ENCODE peak calls at places on chromosomes 3 and 15, in six cellular contexts. One of them, this sample, is unnamed.

GRCh38 chr3:187958432-187959003 is 195.4 kb upstream of the LPP start:
- DNase-seq in esophagus muscularis mucosa: no peak
- DNase-seq in psoas muscle: no peak
- DNase-seq in heart right ventricle: peak; percentile 34
- DNase-seq in IMR-90: no peak
- DNase-seq in left ventricle myocardium inferior: no peak
- DNase-seq in this sample: no peak

GRCh38 chr15:96767703-96768434 is 437.4 kb downstream of the NR2F2 start:
- DNase-seq in esophagus muscularis mucosa: peak; percentile 57
- DNase-seq in psoas muscle: no peak
- DNase-seq in heart right ventricle: no peak
- DNase-seq in IMR-90: no peak
- DNase-seq in left ventricle myocardium inferior: no peak
- DNase-seq in this sample: no peak

GRCh38 chr3:141485578-141486415 is 1.0 kb upstream of the RASA2 start:
- DNase-seq in esophagus muscularis mucosa: no peak
- DNase-seq in psoas muscle: no peak
- DNase-seq in heart right ventricle: no peak
- DNase-seq in IMR-90: peak; percentile 76
- DNase-seq in left ventricle myocardium inferior: no peak
- DNase-seq in this sample: no peak

GRCh38 chr3:18019178-18019530 is 276.7 kb upstream of the TBC1D5 start:
- DNase-seq in esophagus muscularis mucosa: no peak
- DNase-seq in psoas muscle: no peak
- DNase-seq in heart right ventricle: no peak
- DNase-seq in IMR-90: no peak
- DNase-seq in left ventricle myocardium inferior: no peak
- DNase-seq in this sample: no peak

GRCh38 chr3:55486857-55487375 is at the start of gene WNT5A:
- DNase-seq in esophagus muscularis mucosa: no peak
- DNase-seq in psoas muscle: peak; percentile 39
- DNase-seq in heart right ventricle: peak; percentile 47
- DNase-seq in IMR-90: no peak
- DNase-seq in left ventricle myocardium inferior: peak; percentile 53
- DNase-seq in this sample: no peak

GRCh38 chr3:188948658-188949400 is 222.9 kb upstream of the TPRG1 start:
- DNase-seq in esophagus muscularis mucosa: peak; percentile 90
- DNase-seq in psoas muscle: no peak
- DNase-seq in heart right ventricle: no peak
- DNase-seq in IMR-90: peak; percentile 96
- DNase-seq in left ventricle myocardium inferior: no peak
- DNase-seq in this sample: peak; percentile 45

GRCh38 chr3:126498936-126499335 is 18.6 kb downstream of the UROC1 start:
- DNase-seq in esophagus muscularis mucosa: no peak
- DNase-seq in psoas muscle: no peak
- DNase-seq in heart right ventricle: no peak
- DNase-seq in IMR-90: no peak
- DNase-seq in left ventricle myocardium inferior: no peak
- DNase-seq in this sample: no peak

GRCh38 chr15:59461521-59461920 is 23.5 kb downstream of the FAM81A start:
- DNase-seq in esophagus muscularis mucosa: no peak
- DNase-seq in psoas muscle: no peak
- DNase-seq in heart right ventricle: no peak
- DNase-seq in IMR-90: no peak
- DNase-seq in left ventricle myocardium inferior: no peak
- DNase-seq in this sample: no peak

GRCh38 chr3:196990654-196991053 is 22.0 kb upstream of the PIGZ start:
- DNase-seq in esophagus muscularis mucosa: no peak
- DNase-seq in psoas muscle: no peak
- DNase-seq in heart right ventricle: no peak
- DNase-seq in IMR-90: no peak
- DNase-seq in left ventricle myocardium inferior: peak; percentile 1
- DNase-seq in this sample: peak; percentile 43

GRCh38 chr3:187975571-187976360 is 178.2 kb upstream of the LPP start:
- DNase-seq in esophagus muscularis mucosa: no peak
- DNase-seq in psoas muscle: peak; percentile 78
- DNase-seq in heart right ventricle: peak; percentile 38
- DNase-seq in IMR-90: no peak
- DNase-seq in left ventricle myocardium inferior: peak; percentile 21
- DNase-seq in this sample: peak; percentile 75

GRCh38 chr3:140363801-140364200 is 314.1 kb upstream of the TRIM42 start:
- DNase-seq in esophagus muscularis mucosa: no peak
- DNase-seq in psoas muscle: no peak
- DNase-seq in heart right ventricle: peak; percentile 17
- DNase-seq in IMR-90: no peak
- DNase-seq in left ventricle myocardium inferior: peak; percentile 29
- DNase-seq in this sample: no peak

GRCh38 chr3:152364237-152364636 is 95.5 kb downstream of the MBNL1 start:
- DNase-seq in esophagus muscularis mucosa: no peak
- DNase-seq in psoas muscle: no peak
- DNase-seq in heart right ventricle: no peak
- DNase-seq in IMR-90: no peak
- DNase-seq in left ventricle myocardium inferior: no peak
- DNase-seq in this sample: no peak

GRCh38 chr3:38755130-38755529 is 60.9 kb downstream of the SCN10A start:
- DNase-seq in esophagus muscularis mucosa: peak; percentile 70
- DNase-seq in psoas muscle: no peak
- DNase-seq in heart right ventricle: no peak
- DNase-seq in IMR-90: peak; percentile 7
- DNase-seq in left ventricle myocardium inferior: no peak
- DNase-seq in this sample: no peak

GRCh38 chr15:71153823-71154524 is 38.7 kb downstream of the THSD4 start:
- DNase-seq in esophagus muscularis mucosa: peak; percentile 87
- DNase-seq in psoas muscle: no peak
- DNase-seq in heart right ventricle: no peak
- DNase-seq in IMR-90: no peak
- DNase-seq in left ventricle myocardium inferior: no peak
- DNase-seq in this sample: no peak

GRCh38 chr3:122398920-122399319 is 14.9 kb downstream of the FAM162A start:
- DNase-seq in esophagus muscularis mucosa: no peak
- DNase-seq in psoas muscle: no peak
- DNase-seq in heart right ventricle: no peak
- DNase-seq in IMR-90: no peak
- DNase-seq in left ventricle myocardium inferior: no peak
- DNase-seq in this sample: no peak

GRCh38 chr3:82498186-82498585 is 736.7 kb upstream of the GBE1 start:
- DNase-seq in esophagus muscularis mucosa: no peak
- DNase-seq in psoas muscle: no peak
- DNase-seq in heart right ventricle: no peak
- DNase-seq in IMR-90: no peak
- DNase-seq in left ventricle myocardium inferior: no peak
- DNase-seq in this sample: no peak

GRCh38 chr3:101117981-101118380 is 124.8 kb upstream of the ABI3BP start:
- DNase-seq in esophagus muscularis mucosa: no peak
- DNase-seq in psoas muscle: no peak
- DNase-seq in heart right ventricle: no peak
- DNase-seq in IMR-90: peak; percentile 10
- DNase-seq in left ventricle myocardium inferior: no peak
- DNase-seq in this sample: no peak
- H3K4me3 ChIP-seq in esophagus muscularis mucosa: no peak overlapping the region
- H3K4me3 ChIP-seq in psoas muscle: no peak overlapping the region
- H3K4me3 ChIP-seq in heart right ventricle: no peak overlapping the region
- H3K4me3 ChIP-seq in IMR-90: no peak overlapping the region
- H3K4me3 ChIP-seq in left ventricle myocardium inferior: no peak overlapping the region
- H3K4me3 ChIP-seq in this sample: no peak overlapping the region

DNA sequence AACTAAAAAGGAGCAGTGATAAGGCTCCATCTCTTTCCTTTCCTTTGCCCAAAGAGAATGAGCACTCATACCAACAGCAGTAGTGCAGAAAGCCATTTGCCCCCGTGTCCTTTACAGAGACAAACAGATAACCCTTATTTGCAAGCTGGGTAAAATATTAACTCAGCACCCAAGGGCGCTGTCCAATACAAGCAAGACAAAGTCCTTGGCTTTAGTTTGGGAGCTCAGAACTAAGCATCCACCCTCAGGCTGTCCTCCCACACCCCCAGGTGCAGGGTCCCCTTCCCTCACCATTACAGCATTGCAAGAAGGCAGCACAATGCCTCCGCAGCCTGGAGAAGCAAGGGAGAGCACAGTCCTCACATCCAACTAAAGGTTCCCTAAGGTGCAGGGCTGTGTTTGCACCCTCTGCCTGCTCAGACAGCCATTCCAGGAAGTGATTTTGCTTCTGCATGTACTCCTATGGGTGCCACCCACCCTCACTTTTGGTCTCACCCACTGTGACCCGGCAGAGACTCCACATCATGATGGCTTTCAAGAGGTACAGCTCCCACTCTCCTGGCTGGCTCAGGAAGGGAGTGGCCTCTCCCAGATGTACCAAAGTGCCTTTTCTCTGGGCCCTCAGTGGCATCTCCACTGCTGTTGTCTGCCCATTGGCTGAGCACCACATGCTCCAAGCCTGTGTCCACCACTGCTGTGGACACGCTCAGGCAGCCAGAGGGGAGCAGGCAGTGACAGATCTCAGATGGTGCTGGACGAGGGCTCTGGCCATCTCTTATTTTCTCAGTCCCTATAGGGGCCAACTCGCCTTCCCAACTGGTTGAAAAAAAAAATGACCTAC is 34.1 kb upstream of the HES1 start:
- DNase-seq in esophagus muscularis mucosa: no peak
- DNase-seq in psoas muscle: no peak
- DNase-seq in heart right ventricle: no peak
- DNase-seq in IMR-90: no peak
- DNase-seq in left ventricle myocardium inferior: no peak
- DNase-seq in this sample: no peak
- H3K27me3 ChIP-seq in esophagus muscularis mucosa: no peaks in the 10 kb centered on the region
- H3K27me3 ChIP-seq in psoas muscle: no peaks in the 10 kb centered on the region
- H3K27me3 ChIP-seq in heart right ventricle: no peaks in the 10 kb centered on the region
- H3K27me3 ChIP-seq in IMR-90: peaks cover 85% of the 10 kb centered on the region
- H3K27me3 ChIP-seq in left ventricle myocardium inferior: peaks cover 83% of the 10 kb centered on the region
- H3K27me3 ChIP-seq in this sample: peaks cover 47% of the 10 kb centered on the region

GRCh38 chr3:41116851-41117250 is 82.5 kb upstream of the CTNNB1 start:
- DNase-seq in esophagus muscularis mucosa: no peak
- DNase-seq in psoas muscle: no peak
- DNase-seq in heart right ventricle: no peak
- DNase-seq in IMR-90: no peak
- DNase-seq in left ventricle myocardium inferior: no peak
- DNase-seq in this sample: no peak
- H3K4me1 ChIP-seq in esophagus muscularis mucosa: peaks cover 25% of the 10 kb centered on the region
- H3K4me1 ChIP-seq in psoas muscle: no peaks in the 10 kb centered on the region
- H3K4me1 ChIP-seq in heart right ventricle: peaks cover 45% of the 10 kb centered on the region
- H3K4me1 ChIP-seq in IMR-90: no peaks in the 10 kb centered on the region
- H3K4me1 ChIP-seq in left ventricle myocardium inferior: peaks cover 31% of the 10 kb centered on the region
- H3K4me1 ChIP-seq in this sample: peaks cover 6% of the 10 kb centered on the region

GRCh38 chr3:57130426-57131209 is 34.5 kb downstream of the IL17RD start:
- DNase-seq in esophagus muscularis mucosa: no peak
- DNase-seq in psoas muscle: no peak
- DNase-seq in heart right ventricle: peak; percentile 21
- DNase-seq in IMR-90: no peak
- DNase-seq in left ventricle myocardium inferior: peak; percentile 32
- DNase-seq in this sample: no peak

GRCh38 chr3:57131210-57131588 is 34.0 kb downstream of the IL17RD start:
- DNase-seq in esophagus muscularis mucosa: no peak
- DNase-seq in psoas muscle: no peak
- DNase-seq in heart right ventricle: no peak
- DNase-seq in IMR-90: no peak
- DNase-seq in left ventricle myocardium inferior: no peak
- DNase-seq in this sample: no peak

GRCh38 chr3:57127849-57128566 is 37.1 kb downstream of the IL17RD start:
- DNase-seq in esophagus muscularis mucosa: no peak
- DNase-seq in psoas muscle: no peak
- DNase-seq in heart right ventricle: no peak
- DNase-seq in IMR-90: no peak
- DNase-seq in left ventricle myocardium inferior: no peak
- DNase-seq in this sample: no peak

GRCh38 chr3:57126244-57126643 is 38.9 kb downstream of the IL17RD start:
- DNase-seq in esophagus muscularis mucosa: no peak
- DNase-seq in psoas muscle: no peak
- DNase-seq in heart right ventricle: no peak
- DNase-seq in IMR-90: no peak
- DNase-seq in left ventricle myocardium inferior: no peak
- DNase-seq in this sample: no peak

GRCh38 chr3:57128863-57129602 is 36.1 kb downstream of the IL17RD start:
- DNase-seq in esophagus muscularis mucosa: no peak
- DNase-seq in psoas muscle: no peak
- DNase-seq in heart right ventricle: no peak
- DNase-seq in IMR-90: no peak
- DNase-seq in left ventricle myocardium inferior: no peak
- DNase-seq in this sample: no peak
- H3K4me3 ChIP-seq in esophagus muscularis mucosa: peak overlapping the region; percentile 4
- H3K4me3 ChIP-seq in psoas muscle: no peak overlapping the region
- H3K4me3 ChIP-seq in heart right ventricle: no peak overlapping the region
- H3K4me3 ChIP-seq in IMR-90: no peak overlapping the region
- H3K4me3 ChIP-seq in left ventricle myocardium inferior: no peak overlapping the region
- H3K4me3 ChIP-seq in this sample: no peak overlapping the region

GRCh38 chr15:45091161-45091560 is 22.8 kb downstream of the DUOX2 start:
- DNase-seq in esophagus muscularis mucosa: no peak
- DNase-seq in psoas muscle: no peak
- DNase-seq in heart right ventricle: no peak
- DNase-seq in IMR-90: peak; percentile 66
- DNase-seq in left ventricle myocardium inferior: no peak
- DNase-seq in this sample: peak; percentile 9
- H3K27me3 ChIP-seq in esophagus muscularis mucosa: no peaks in the 10 kb centered on the region
- H3K27me3 ChIP-seq in psoas muscle: peaks cover 7% of the 10 kb centered on the region
- H3K27me3 ChIP-seq in heart right ventricle: no peaks in the 10 kb centered on the region
- H3K27me3 ChIP-seq in IMR-90: peaks cover 36% of the 10 kb centered on the region
- H3K27me3 ChIP-seq in left ventricle myocardium inferior: peaks cover 9% of the 10 kb centered on the region
- H3K27me3 ChIP-seq in this sample: no peaks in the 10 kb centered on the region

GRCh38 chr3:146468234-146468931 is 978 bp downstream of the PLSCR2 start:
- DNase-seq in esophagus muscularis mucosa: no peak
- DNase-seq in psoas muscle: no peak
- DNase-seq in heart right ventricle: no peak
- DNase-seq in IMR-90: peak; percentile 10
- DNase-seq in left ventricle myocardium inferior: no peak
- DNase-seq in this sample: peak; percentile 71

GRCh38 chr3:146464783-146465182 is 4.6 kb downstream of the PLSCR2 start:
- DNase-seq in esophagus muscularis mucosa: no peak
- DNase-seq in psoas muscle: no peak
- DNase-seq in heart right ventricle: no peak
- DNase-seq in IMR-90: no peak
- DNase-seq in left ventricle myocardium inferior: no peak
- DNase-seq in this sample: no peak

GRCh38 chr3:146465713-146466465 is 3.5 kb downstream of the PLSCR2 start:
- DNase-seq in esophagus muscularis mucosa: no peak
- DNase-seq in psoas muscle: no peak
- DNase-seq in heart right ventricle: no peak
- DNase-seq in IMR-90: peak; percentile 26
- DNase-seq in left ventricle myocardium inferior: no peak
- DNase-seq in this sample: no peak

GRCh38 chr3:146464005-146464595 is 5.3 kb downstream of the PLSCR2 start:
- DNase-seq in esophagus muscularis mucosa: no peak
- DNase-seq in psoas muscle: no peak
- DNase-seq in heart right ventricle: no peak
- DNase-seq in IMR-90: peak; percentile 72
- DNase-seq in left ventricle myocardium inferior: no peak
- DNase-seq in this sample: no peak

GRCh38 chr3:146466596-146466995 is 2.8 kb downstream of the PLSCR2 start:
- DNase-seq in esophagus muscularis mucosa: no peak
- DNase-seq in psoas muscle: no peak
- DNase-seq in heart right ventricle: no peak
- DNase-seq in IMR-90: peak; percentile 48
- DNase-seq in left ventricle myocardium inferior: no peak
- DNase-seq in this sample: no peak
- H3K4me1 ChIP-seq in esophagus muscularis mucosa: peaks cover 17% of the 10 kb centered on the region
- H3K4me1 ChIP-seq in psoas muscle: no peaks in the 10 kb centered on the region
- H3K4me1 ChIP-seq in heart right ventricle: peaks cover 15% of the 10 kb centered on the region
- H3K4me1 ChIP-seq in IMR-90: peaks cover 4% of the 10 kb centered on the region
- H3K4me1 ChIP-seq in left ventricle myocardium inferior: peaks cover 14% of the 10 kb centered on the region
- H3K4me1 ChIP-seq in this sample: no peaks in the 10 kb centered on the region

This sample was measured in tibial artery.